ENCODE peak calls at places on chromosome 11, in nine cellular contexts. One of them, this sample, is unnamed.

GRCh38 chr11:125268611-125269010 is 104.1 kb downstream of the PKNOX2 start:
- DNase-seq in endodermal cell: no peak
- DNase-seq in GM04504: no peak
- DNase-seq in breast epithelium: no peak
- DNase-seq in nephron progenitor cell: no peak
- DNase-seq in GF-D8: no peak
- DNase-seq in AML-193: no peak
- DNase-seq in AG08396: no peak
- DNase-seq in omental fat pad: no peak
- DNase-seq in this sample: no peak

GRCh38 chr11:12712132-12712531 is 37.9 kb downstream of the TEAD1 start:
- DNase-seq in endodermal cell: no peak
- DNase-seq in GM04504: no peak
- DNase-seq in breast epithelium: no peak
- DNase-seq in nephron progenitor cell: no peak
- DNase-seq in GF-D8: no peak
- DNase-seq in AML-193: no peak
- DNase-seq in AG08396: no peak
- DNase-seq in omental fat pad: no peak
- DNase-seq in this sample: no peak

GRCh38 chr11:6377902-6378694 is 12.2 kb upstream of the SMPD1 start:
- DNase-seq in endodermal cell: no peak
- DNase-seq in GM04504: no peak
- DNase-seq in breast epithelium: no peak
- DNase-seq in nephron progenitor cell: no peak
- DNase-seq in GF-D8: peak; percentile 22
- DNase-seq in AML-193: peak; percentile 78
- DNase-seq in AG08396: no peak
- DNase-seq in omental fat pad: no peak
- DNase-seq in this sample: no peak

GRCh38 chr11:125166347-125166841 is 1.8 kb downstream of the PKNOX2 start:
- DNase-seq in endodermal cell: peak; percentile 84
- DNase-seq in GM04504: no peak
- DNase-seq in breast epithelium: no peak
- DNase-seq in nephron progenitor cell: peak; percentile 33
- DNase-seq in GF-D8: no peak
- DNase-seq in AML-193: no peak
- DNase-seq in AG08396: peak; percentile 33
- DNase-seq in omental fat pad: no peak
- DNase-seq in this sample: no peak

GRCh38 chr11:35214792-35215193 is 75.8 kb downstream of the CD44 start:
- DNase-seq in endodermal cell: peak; percentile 89
- DNase-seq in GM04504: peak; percentile 85
- DNase-seq in breast epithelium: no peak
- DNase-seq in nephron progenitor cell: no peak
- DNase-seq in GF-D8: no peak
- DNase-seq in AML-193: no peak
- DNase-seq in AG08396: peak; percentile 15
- DNase-seq in omental fat pad: no peak
- DNase-seq in this sample: no peak

GRCh38 chr11:76747428-76747979 is 35.7 kb upstream of the TSKU start:
- DNase-seq in endodermal cell: no peak
- DNase-seq in GM04504: no peak
- DNase-seq in breast epithelium: no peak
- DNase-seq in nephron progenitor cell: no peak
- DNase-seq in GF-D8: no peak
- DNase-seq in AML-193: no peak
- DNase-seq in AG08396: no peak
- DNase-seq in omental fat pad: no peak
- DNase-seq in this sample: no peak

GRCh38 chr11:119432484-119433368 is 9.8 kb upstream of the THY1 start:
- DNase-seq in endodermal cell: no peak
- DNase-seq in GM04504: peak; percentile 83
- DNase-seq in breast epithelium: no peak
- DNase-seq in nephron progenitor cell: no peak
- DNase-seq in GF-D8: no peak
- DNase-seq in AML-193: no peak
- DNase-seq in AG08396: peak; percentile 68
- DNase-seq in omental fat pad: no peak
- DNase-seq in this sample: no peak

GRCh38 chr11:35615911-35616900 is 2.1 kb upstream of the FJX1 start:
- DNase-seq in endodermal cell: no peak
- DNase-seq in GM04504: no peak
- DNase-seq in breast epithelium: no peak
- DNase-seq in nephron progenitor cell: no peak
- DNase-seq in GF-D8: peak; percentile 7
- DNase-seq in AML-193: peak; percentile 66
- DNase-seq in AG08396: peak; percentile 60
- DNase-seq in omental fat pad: no peak
- DNase-seq in this sample: peak; percentile 26

GRCh38 chr11:47396049-47396320 is 12.4 kb upstream of the SLC39A13 start:
- DNase-seq in endodermal cell: no peak
- DNase-seq in GM04504: no peak
- DNase-seq in breast epithelium: no peak
- DNase-seq in nephron progenitor cell: no peak
- DNase-seq in GF-D8: no peak
- DNase-seq in AML-193: no peak
- DNase-seq in AG08396: no peak
- DNase-seq in omental fat pad: no peak
- DNase-seq in this sample: no peak

GRCh38 chr11:13215157-13215556 is 62.4 kb upstream of the BMAL1 start:
- DNase-seq in endodermal cell: no peak
- DNase-seq in GM04504: peak; percentile 55
- DNase-seq in breast epithelium: no peak
- DNase-seq in nephron progenitor cell: no peak
- DNase-seq in GF-D8: no peak
- DNase-seq in AML-193: no peak
- DNase-seq in AG08396: peak; percentile 60
- DNase-seq in omental fat pad: no peak
- DNase-seq in this sample: no peak

GRCh38 chr11:45906096-45906682 is 882 bp downstream of the FREY1 start:
- DNase-seq in endodermal cell: no peak
- DNase-seq in GM04504: no peak
- DNase-seq in breast epithelium: no peak
- DNase-seq in nephron progenitor cell: no peak
- DNase-seq in GF-D8: no peak
- DNase-seq in AML-193: no peak
- DNase-seq in AG08396: no peak
- DNase-seq in omental fat pad: no peak
- DNase-seq in this sample: no peak

GRCh38 chr11:113532697-113533424 is 57.7 kb upstream of the DRD2 start:
- DNase-seq in endodermal cell: peak; percentile 91
- DNase-seq in GM04504: peak; percentile 42
- DNase-seq in breast epithelium: peak; percentile 78
- DNase-seq in nephron progenitor cell: peak; percentile 88
- DNase-seq in GF-D8: peak; percentile 47
- DNase-seq in AML-193: peak; percentile 33
- DNase-seq in AG08396: peak; percentile 61
- DNase-seq in omental fat pad: peak; percentile 68
- DNase-seq in this sample: no peak

GRCh38 chr11:10742460-10743208 is 8.4 kb upstream of the CTR9 start:
- DNase-seq in endodermal cell: no peak
- DNase-seq in GM04504: no peak
- DNase-seq in breast epithelium: no peak
- DNase-seq in nephron progenitor cell: no peak
- DNase-seq in GF-D8: no peak
- DNase-seq in AML-193: no peak
- DNase-seq in AG08396: no peak
- DNase-seq in omental fat pad: no peak
- DNase-seq in this sample: no peak

GRCh38 chr11:119065369-119065768 is 2.2 kb upstream of the VPS11 start:
- DNase-seq in endodermal cell: peak; percentile 74
- DNase-seq in GM04504: no peak
- DNase-seq in breast epithelium: no peak
- DNase-seq in nephron progenitor cell: no peak
- DNase-seq in GF-D8: peak; percentile 80
- DNase-seq in AML-193: peak; percentile 68
- DNase-seq in AG08396: peak; percentile 25
- DNase-seq in omental fat pad: no peak
- DNase-seq in this sample: no peak

GRCh38 chr11:119198925-119199324 is 7.2 kb upstream of the CBL start:
- DNase-seq in endodermal cell: no peak
- DNase-seq in GM04504: no peak
- DNase-seq in breast epithelium: no peak
- DNase-seq in nephron progenitor cell: no peak
- DNase-seq in GF-D8: no peak
- DNase-seq in AML-193: no peak
- DNase-seq in AG08396: no peak
- DNase-seq in omental fat pad: no peak
- DNase-seq in this sample: no peak

GRCh38 chr11:86418513-86418912 is 43.8 kb downstream of the CCDC81 start:
- DNase-seq in endodermal cell: no peak
- DNase-seq in GM04504: no peak
- DNase-seq in breast epithelium: no peak
- DNase-seq in nephron progenitor cell: no peak
- DNase-seq in GF-D8: no peak
- DNase-seq in AML-193: no peak
- DNase-seq in AG08396: no peak
- DNase-seq in omental fat pad: no peak
- DNase-seq in this sample: no peak

GRCh38 chr11:78855146-78855545 is 280.5 kb upstream of the NARS2 start:
- DNase-seq in endodermal cell: no peak
- DNase-seq in GM04504: no peak
- DNase-seq in breast epithelium: no peak
- DNase-seq in nephron progenitor cell: no peak
- DNase-seq in GF-D8: no peak
- DNase-seq in AML-193: no peak
- DNase-seq in AG08396: no peak
- DNase-seq in omental fat pad: no peak
- DNase-seq in this sample: no peak

This sample was measured in SIG-M5.